ENCODE peak calls at places on chromosomes 7 and 10, in eight cellular contexts. J is hypothalamus; S is GM23248; F is occipital lobe; C is cerebellar cortex; D is stimulated activated CD8-positive, alpha-beta memory T cell treated with anti-CD3 and anti-CD28 coated beads, Interleukin-15, amount 100 ng/mL, for 1 hour; B is ELR; A is activated CD8-positive, alpha-beta memory T cell treated with anti-CD3 and anti-CD28 coated beads for 1 hour. V is an unnamed sample.

GRCh38 chr10:95742529-95742884 is 13.5 kb upstream of the ENTPD1 start:
- DNase-seq in F (no peak), D (no peak), B (no peak), A (no peak), C (no peak), S (no peak), J (no peak), V (no peak)

GRCh38 chr7:70598976-70599375 is 533.0 kb upstream of the GALNT17 start:
- DNase-seq in D (no peak), S (peak), J (no peak), F (no peak), B (peak), C (no peak), A (no peak), V (no peak)

GRCh38 chr10:121886997-121887622 is 40.7 kb downstream of the ATE1 start:
- DNase-seq in S (peak), A (no peak), C (peak), J (peak), B (peak), F (peak), D (no peak), V (peak)

GRCh38 chr10:98170249-98171117 is 36.0 kb downstream of the R3HCC1L start:
- DNase-seq in J (no peak), B (peak), S (peak), C (peak), D (no peak), A (no peak), F (no peak), V (no peak)

GRCh38 chr7:47764746-47765145 is 182.8 kb upstream of the TNS3 start:
- DNase-seq in D (no peak), F (no peak), C (no peak), S (no peak), A (no peak), J (no peak), B (no peak), V (no peak)

GRCh38 chr7:128941946-128942526 is 4.3 kb downstream of the IRF5 start:
- DNase-seq in A (no peak), B (no peak), D (no peak), C (no peak), S (no peak), F (no peak), J (no peak), V (no peak)

GRCh38 chr10:59587083-59587755 is 122.4 kb downstream of the SLC16A9 start:
- DNase-seq in F (no peak), J (no peak), S (no peak), C (no peak), B (no peak), D (no peak), A (no peak), V (no peak)

GRCh38 chr7:128025380-128025779 is 5.9 kb downstream of the LRRC4 start:
- DNase-seq in B (peak), J (no peak), C (no peak), A (no peak), D (no peak), F (no peak), S (peak), V (no peak)

GRCh38 chr7:130197094-130197493 is 8.1 kb downstream of the TMEM209 start:
- DNase-seq in F (no peak), A (no peak), B (no peak), J (no peak), C (no peak), D (no peak), S (no peak), V (no peak)

GRCh38 chr7:129438281-129438838 is 4.1 kb downstream of the STRIP2 start:
- DNase-seq in D (no peak), F (no peak), A (no peak), B (no peak), J (no peak), S (no peak), C (no peak), V (no peak)

GRCh38 chr7:108201766-108202165 is 71.6 kb upstream of the LAMB4 start:
- DNase-seq in D (no peak), J (no peak), A (no peak), B (no peak), C (peak), F (no peak), S (no peak), V (no peak)

GRCh38 chr7:84469034-84469433 is 274.4 kb upstream of the SEMA3A start:
- DNase-seq in S (no peak), J (no peak), B (peak), F (no peak), D (no peak), C (no peak), A (no peak), V (no peak)

GRCh38 chr7:14024406-14024805 is 34.9 kb upstream of the ETV1 start:
- DNase-seq in C (no peak), S (no peak), B (no peak), D (no peak), J (no peak), A (no peak), F (no peak), V (no peak)

GRCh38 chr7:18337425-18337824 is 158.1 kb upstream of the HDAC9 start:
- DNase-seq in S (peak), J (no peak), A (no peak), F (no peak), D (no peak), B (no peak), C (no peak), V (no peak)